ENCODE peak calls at places on chromosome 9, in six cellular contexts. A is NCI-H1417; T is stimulated activated CD8-positive, alpha-beta memory T cell treated with anti-CD3 and anti-CD28 coated beads, Interleukin-15, amount 100 ng/mL, for 1 hour; L is NCI-H1436; V is psoas muscle; G is adrenal gland. H is an unnamed sample.

GRCh38 chr9:136722969-136723356 is 10.6 kb downstream of the DIPK1B start:
- DNase-seq in A (no peak), T (no peak), L (no peak), V (no peak), G (no peak), H (no peak)

GRCh38 chr9:37909326-37909725 is 5.4 kb upstream of the SLC25A51 start:
- DNase-seq in A (no peak), T (no peak), L (no peak), V (no peak), G (no peak), H (no peak)

GRCh38 chr9:123712399-123712798 is 217.5 kb downstream of the DENND1A start:
- DNase-seq in A (no peak), T (no peak), L (no peak), V (no peak), G (no peak), H (no peak)

GRCh38 chr9:134297581-134297980 is 28.7 kb upstream of the RXRA start:
- DNase-seq in A (no peak), T (no peak), L (no peak), V (peak; percentile 40), G (no peak), H (no peak)

GRCh38 chr9:95246547-95246946 is 71.0 kb downstream of the FANCC start:
- DNase-seq in A (no peak), T (no peak), L (no peak), V (no peak), G (no peak), H (no peak)

GRCh38 chr9:107410045-107410819 is 79.3 kb downstream of the KLF4 start:
- DNase-seq in A (no peak), T (no peak), L (no peak), V (no peak), G (no peak), H (no peak)

GRCh38 chr9:135239100-135239768 is 151.8 kb downstream of the OLFM1 start:
- DNase-seq in A (no peak), T (no peak), L (no peak), V (peak; percentile 30), G (no peak), H (no peak)

GRCh38 chr9:127739614-127740322 is 4.7 kb upstream of the TOR2A start:
- DNase-seq in A (no peak), T (no peak), L (no peak), V (peak; percentile 82), G (no peak), H (no peak)

GRCh38 chr9:16161469-16161868 is 608.6 kb downstream of the CCDC171 start:
- DNase-seq in A (no peak), T (no peak), L (no peak), V (no peak), G (no peak), H (no peak)

GRCh38 chr9:130768265-130768664 is 66.8 kb upstream of the ABL1 start:
- DNase-seq in A (no peak), T (no peak), L (no peak), V (no peak), G (no peak), H (no peak)

GRCh38 chr9:129310666-129311350 is 132.7 kb upstream of the IER5L start:
- DNase-seq in A (no peak), T (no peak), L (no peak), V (no peak), G (no peak), H (no peak)

GRCh38 chr9:95764920-95765319 is 110.6 kb upstream of the ERCC6L2 start:
- DNase-seq in A (peak; percentile 75), T (no peak), L (no peak), V (no peak), G (no peak), H (no peak)

GRCh38 chr9:72356019-72356653 is 8.9 kb downstream of the ZFAND5 start:
- DNase-seq in A (no peak), T (no peak), L (no peak), V (no peak), G (no peak), H (no peak)

GRCh38 chr9:97990259-97990658 is 7.1 kb downstream of the ANP32B start:
- DNase-seq in A (no peak), T (no peak), L (no peak), V (no peak), G (no peak), H (no peak)

GRCh38 chr9:90998573-90998972 is 197.0 kb downstream of the SYK start:
- DNase-seq in A (no peak), T (no peak), L (no peak), V (no peak), G (no peak), H (no peak)

GRCh38 chr9:70031141-70031545 is 12.5 kb upstream of the MAMDC2 start:
- DNase-seq in A (no peak), T (no peak), L (no peak), V (no peak), G (no peak), H (no peak)

H was measured in NCI-H146.